ENCODE peak calls at places on chromosome 16, in ten cellular contexts. F is aorta; O is endodermal cell; E is kidney epithelial cell; W is mucosa of descending colon; X is stimulated activated CD4-positive, alpha-beta T cell treated with anti-CD3 and anti-CD28 coated beads, Interleukin-1b, Interleukin-23, amount 100 ng/mL, for 48 hours; J is activated T-cell treated with anti-CD3 and anti-CD28 coated beads for 1 hour; R is AML-193; Q is lung; G is NCI-H1930. K is an unnamed sample.

GRCh38 chr16:89828199-89828869 is at the start of gene SPIRE2:
- DNase-seq in Q (peak), G (no peak), J (peak), E (no peak), W (peak), F (peak), X (peak), O (peak), R (peak), K (peak)

GRCh38 chr16:73735954-73736353 is 560.7 kb upstream of the PSMD7 start:
- DNase-seq in E (no peak), W (no peak), F (no peak), O (no peak), J (no peak), G (no peak), R (no peak), Q (no peak), X (no peak), K (no peak)

GRCh38 chr16:67530013-67530939 is 1.6 kb downstream of the RIPOR1 start:
- DNase-seq in Q (peak), O (peak), F (peak), G (no peak), W (peak), E (peak), R (no peak), X (no peak), J (no peak), K (no peak)

GRCh38 chr16:78045865-78046581 is 23.7 kb downstream of the CLEC3A start:
- DNase-seq in F (peak), X (peak), O (peak), Q (peak), W (peak), E (peak), R (no peak), J (peak), G (no peak), K (no peak)

GRCh38 chr16:14658063-14658462 is 25.3 kb downstream of the BFAR start:
- DNase-seq in X (no peak), W (peak), E (no peak), G (no peak), Q (no peak), O (no peak), J (no peak), F (no peak), R (no peak), K (peak)

GRCh38 chr16:73683804-73684203 is 612.8 kb upstream of the PSMD7 start:
- DNase-seq in O (no peak), G (no peak), R (no peak), Q (no peak), W (no peak), X (no peak), E (no peak), J (no peak), F (no peak), K (no peak)

GRCh38 chr16:51134269-51134812 is 16.7 kb downstream of the SALL1 start:
- DNase-seq in G (no peak), J (no peak), E (no peak), X (no peak), Q (no peak), F (no peak), R (no peak), W (no peak), O (peak), K (no peak)

GRCh38 chr16:69329369-69330285 is 761 bp downstream of the PDF start:
- DNase-seq in E (no peak), Q (no peak), X (peak), F (peak), G (no peak), J (peak), W (peak), R (no peak), O (peak), K (no peak)

GRCh38 chr16:4917117-4917516 is 19.8 kb downstream of the PPL start:
- DNase-seq in Q (no peak), J (no peak), X (no peak), O (no peak), E (no peak), R (no peak), F (no peak), W (no peak), G (no peak), K (no peak)

GRCh38 chr16:84220851-84221250 is 19.0 kb downstream of the KCNG4 start:
- DNase-seq in X (no peak), Q (no peak), J (no peak), F (no peak), W (no peak), G (no peak), E (no peak), O (no peak), R (no peak), K (no peak)

GRCh38 chr16:73047536-73048291 is at the start of gene ZFHX3:
- DNase-seq in X (no peak), W (peak), O (peak), F (peak), Q (peak), E (no peak), G (no peak), J (no peak), R (no peak), K (no peak)

GRCh38 chr16:72198021-72198420 is 26.1 kb upstream of the PMFBP1 start:
- DNase-seq in G (no peak), W (peak), F (no peak), Q (no peak), E (no peak), R (no peak), O (no peak), J (no peak), X (no peak), K (no peak)

GRCh38 chr16:23071202-23072083 is 77.8 kb downstream of the USP31 start:
- DNase-seq in E (no peak), W (no peak), R (no peak), J (no peak), G (no peak), O (no peak), F (no peak), X (no peak), Q (no peak), K (no peak)

GRCh38 chr16:733382-734207 is 6.7 kb downstream of the HAGHL start:
- DNase-seq in F (no peak), G (no peak), E (no peak), R (peak), W (no peak), X (peak), J (peak), Q (no peak), O (peak), K (no peak)

GRCh38 chr16:12587170-12587569 is 216.5 kb downstream of the CPPED1 start:
- DNase-seq in Q (no peak), G (no peak), J (no peak), E (no peak), W (no peak), O (peak), X (no peak), R (no peak), F (no peak), K (no peak)

GRCh38 chr16:79554912-79555311 is 45.6 kb downstream of the MAF start:
- DNase-seq in G (no peak), O (no peak), W (no peak), E (no peak), F (no peak), R (no peak), X (no peak), J (no peak), Q (no peak), K (no peak)

GRCh38 chr16:69399361-69399760 is 13.6 kb upstream of the TERF2 start:
- DNase-seq in O (no peak), X (no peak), R (no peak), J (no peak), W (no peak), Q (no peak), F (no peak), E (no peak), G (no peak), K (no peak)

GRCh38 chr16:11248133-11248532 is 7.9 kb downstream of the SOCS1 start:
- DNase-seq in W (no peak), E (no peak), X (peak), Q (no peak), J (no peak), F (no peak), O (no peak), R (no peak), G (no peak), K (no peak)

GRCh38 chr16:79217375-79218011 is 383.0 kb downstream of the MAF start:
- DNase-seq in Q (no peak), W (no peak), E (no peak), X (peak), G (no peak), O (no peak), J (no peak), F (no peak), R (no peak), K (peak)

GRCh38 chr16:81066700-81067099 is 10.3 kb downstream of the C16orf46 start:
- DNase-seq in F (no peak), X (no peak), G (no peak), R (no peak), J (no peak), W (no peak), Q (no peak), O (no peak), E (no peak), K (peak)

GRCh38 chr16:1908081-1908633 is 10.1 kb downstream of the HS3ST6 start:
- DNase-seq in E (no peak), F (no peak), R (no peak), W (no peak), Q (no peak), X (no peak), G (no peak), O (no peak), J (no peak), K (no peak)

GRCh38 chr16:31192856-31193642 is 9.5 kb downstream of the PYCARD start:
- DNase-seq in G (no peak), O (no peak), E (no peak), R (no peak), Q (no peak), J (no peak), X (no peak), F (peak), W (no peak), K (no peak)

GRCh38 chr16:55641430-55642056 is 14.2 kb upstream of the SLC6A2 start:
- DNase-seq in J (no peak), R (no peak), E (no peak), Q (no peak), F (no peak), O (peak), X (no peak), W (no peak), G (no peak), K (no peak)

GRCh38 chr16:4624827-4625616 is 396 bp downstream of the MGRN1 start:
- DNase-seq in J (peak), W (peak), R (peak), Q (peak), F (peak), G (no peak), O (peak), E (no peak), X (peak), K (no peak)

GRCh38 chr16:24146523-24146922 is 109.6 kb upstream of the CACNG3 start:
- DNase-seq in G (no peak), F (no peak), X (no peak), E (no peak), O (no peak), W (no peak), Q (no peak), J (no peak), R (no peak), K (no peak)

GRCh38 chr16:10828851-10829331 is 10.3 kb upstream of the TVP23A start:
- DNase-seq in E (peak), W (peak), O (peak), Q (peak), X (no peak), G (no peak), J (no peak), F (peak), R (no peak), K (no peak)

K was measured in Jurkat, Clone E6-1.